ENCODE peak calls at places on chromosomes 3 and 15, in four cellular contexts. Z is Caki2; U is CD8-positive, alpha-beta T cell; D is mesothelial cell of epicardium. K is an unnamed sample.

GRCh38 chr3:127424766-127425504 is 137.1 kb upstream of the PRR20G start:
- DNase-seq in Z (no peak), U (no peak), D (no peak), K (no peak)

GRCh38 chr3:98003306-98003969 is 31.2 kb upstream of the RIOX2 start:
- DNase-seq in Z (no peak), U (no peak), D (no peak), K (no peak)

GRCh38 chr3:197507081-197507480 is 48.7 kb downstream of the BDH1 start:
- DNase-seq in Z (no peak), U (no peak), D (no peak), K (no peak)

GRCh38 chr15:101295607-101296225 is 668 bp upstream of the SNRPA1 start:
- DNase-seq in Z (no peak), U (no peak), D (no peak), K (no peak)

GRCh38 chr3:10944866-10945265 is 47.7 kb upstream of the SLC6A1 start:
- DNase-seq in Z (no peak), U (no peak), D (no peak), K (no peak)

GRCh38 chr3:104437131-104437750 is 929.5 kb upstream of the ALCAM start:
- DNase-seq in Z (peak), U (no peak), D (no peak), K (peak)

GRCh38 chr15:94673801-94674200 is 442.4 kb downstream of the MCTP2 start:
- DNase-seq in Z (no peak), U (no peak), D (no peak), K (no peak)

GRCh38 chr3:20682573-20682972 is 496.6 kb upstream of the SGO1 start:
- DNase-seq in Z (peak), U (no peak), D (no peak), K (no peak)

GRCh38 chr3:4656646-4657318 is 163.6 kb downstream of the ITPR1 start:
- DNase-seq in Z (no peak), U (no peak), D (no peak), K (no peak)

GRCh38 chr15:58460108-58460507 is 28.3 kb downstream of the LIPC start:
- DNase-seq in Z (no peak), U (no peak), D (no peak), K (no peak)

K was measured in ACHN.